ENCODE peak calls at places on chromosomes 16 and 17, in six cellular contexts. S is aorta, F is mesenteric fat pad, X is DMS153, B is AG20443, J is H1. Y is an unnamed sample.
A peak's percentile ranks its signal among the peaks of the same experiment; 100 is the strongest.

GRCh38 chr16:85689285-85689949 is 663 bp upstream of the GINS2 start:
- DNase-seq in S (no peak), F (no peak), X (peak; percentile 65), B (no peak), J (no peak), Y (no peak)

GRCh38 chr17:74176546-74177001 is 26.9 kb upstream of the RPL38 start:
- DNase-seq in S (peak; percentile 81), F (no peak), X (peak; percentile 61), B (peak; percentile 87), J (peak; percentile 85), Y (peak; percentile 74)

GRCh38 chr16:81723098-81723723 is 55.9 kb upstream of the PLCG2 start:
- DNase-seq in S (no peak), F (no peak), X (peak; percentile 70), B (peak; percentile 77), J (no peak), Y (peak; percentile 86)

GRCh38 chr17:6137716-6138502 is 67.7 kb downstream of the WSCD1 start:
- DNase-seq in S (no peak), F (no peak), X (no peak), B (no peak), J (no peak), Y (no peak)

GRCh38 chr16:3171181-3171854 is 16.7 kb upstream of the OR1F1 start:
- DNase-seq in S (peak; percentile 55), F (no peak), X (no peak), B (peak; percentile 14), J (no peak), Y (no peak)

GRCh38 chr16:52090080-52090479 is 456.9 kb downstream of the TOX3 start:
- DNase-seq in S (no peak), F (no peak), X (no peak), B (no peak), J (no peak), Y (no peak)

GRCh38 chr16:72094266-72094610 is 591 bp downstream of the DHX38 start:
- DNase-seq in S (no peak), F (no peak), X (no peak), B (no peak), J (no peak), Y (no peak)

GRCh38 chr17:47205419-47205963 is 3.7 kb upstream of the MYL4 start:
- DNase-seq in S (no peak), F (no peak), X (peak; percentile 79), B (peak; percentile 84), J (peak; percentile 46), Y (peak; percentile 49)

GRCh38 chr16:57787519-57787905 is 14.8 kb downstream of the KIFC3 start:
- DNase-seq in S (no peak), F (no peak), X (no peak), B (no peak), J (no peak), Y (no peak)

GRCh38 chr16:2705351-2705750 is 14.7 kb downstream of the PRSS27 start:
- DNase-seq in S (no peak), F (no peak), X (no peak), B (no peak), J (no peak), Y (no peak)

GRCh38 chr17:18248300-18248731 is 10.2 kb downstream of the FLII start:
- DNase-seq in S (no peak), F (no peak), X (peak; percentile 26), B (peak; percentile 86), J (peak; percentile 76), Y (peak; percentile 68)

GRCh38 chr16:273547-274421 is 2.0 kb downstream of the RGS11 start:
- DNase-seq in S (no peak), F (no peak), X (no peak), B (no peak), J (no peak), Y (no peak)

GRCh38 chr16:17312100-17312732 is 158.5 kb downstream of the XYLT1 start:
- DNase-seq in S (no peak), F (no peak), X (no peak), B (no peak), J (no peak), Y (no peak)

GRCh38 chr17:40321502-40322416 is 12.8 kb downstream of the RARA start:
- DNase-seq in S (peak; percentile 84), F (no peak), X (no peak), B (no peak), J (no peak), Y (no peak)

Y was measured in KBM-7.